ENCODE peak calls at places on chromosomes 1 and 21, in five cellular contexts. L is AML-193, T is T-cell, Y is psoas muscle, S is right atrium auricular region. Q is an unnamed sample.

GRCh38 chr1:165858928-165859845 is 31.8 kb downstream of the UCK2 start:
- DNase-seq in L (no peak), T (no peak), Y (no peak), S (no peak), Q (no peak)

GRCh38 chr1:16614361-16615252 is 1.2 kb upstream of the NBPF1 start:
- DNase-seq in L (no peak), T (no peak), Y (peak), S (peak), Q (peak)

GRCh38 chr1:196306421-196306820 is 301.8 kb downstream of the KCNT2 start:
- DNase-seq in L (no peak), T (no peak), Y (no peak), S (no peak), Q (no peak)

GRCh38 chr1:44405804-44406743 is 1.0 kb downstream of the RNF220 start:
- DNase-seq in L (peak), T (peak), Y (no peak), S (no peak), Q (no peak)

GRCh38 chr21:31872452-31873274 is at the start of gene HUNK:
- DNase-seq in L (no peak), T (no peak), Y (peak), S (no peak), Q (no peak)

GRCh38 chr1:234975122-234975940 is 153.3 kb downstream of the TOMM20 start:
- DNase-seq in L (peak), T (no peak), Y (no peak), S (no peak), Q (no peak)

GRCh38 chr1:55974714-55975441 is 604.5 kb downstream of the PLPP3 start:
- DNase-seq in L (no peak), T (no peak), Y (no peak), S (no peak), Q (no peak)

GRCh38 chr1:178283409-178283808 is 189.5 kb downstream of the RASAL2 start:
- DNase-seq in L (no peak), T (no peak), Y (no peak), S (no peak), Q (no peak)

GRCh38 chr1:165467706-165468105 is 22.8 kb upstream of the RXRG start:
- DNase-seq in L (no peak), T (no peak), Y (no peak), S (no peak), Q (peak)

GRCh38 chr1:31196685-31197084 is 43.0 kb downstream of the NKAIN1 start:
- DNase-seq in L (no peak), T (no peak), Y (peak), S (no peak), Q (no peak)

GRCh38 chr1:37486680-37487618 is 12.6 kb downstream of the ZC3H12A start:
- DNase-seq in L (peak), T (peak), Y (peak), S (peak), Q (peak)